ENCODE peak calls at places on chromosomes 12 and 14, in four cellular contexts. K, L, C and F are unnamed samples.
A peak's percentile ranks its signal among the peaks of the same experiment; 100 is the strongest.

GRCh38 chr12:108634225-108634795 is 616 bp upstream of the SELPLG start:
- DNase-seq in K (peak; percentile 53), L (no peak), C (no peak), F (no peak)

GRCh38 chr12:130420071-130420470 is 82.4 kb downstream of the PIWIL1 start:
- DNase-seq in K (no peak), L (no peak), C (no peak), F (no peak)

GRCh38 chr14:98249057-98249456 is 1022.9 kb downstream of the BCL11B start:
- DNase-seq in K (no peak), L (no peak), C (no peak), F (no peak)

GRCh38 chr14:34463598-34463961 is 1.5 kb upstream of the SPTSSA start:
- DNase-seq in K (no peak), L (no peak), C (no peak), F (no peak)

GRCh38 chr14:100093322-100093721 is 28.1 kb downstream of the EVL start:
- DNase-seq in K (no peak), L (no peak), C (no peak), F (no peak)

GRCh38 chr12:47819902-47820630 is at the start of gene HDAC7:
- DNase-seq in K (peak; percentile 94), L (peak; percentile 24), C (peak; percentile 62), F (no peak)

GRCh38 chr14:67666733-67667132 is 7.7 kb downstream of the VTI1B start:
- DNase-seq in K (no peak), L (no peak), C (no peak), F (no peak)

GRCh38 chr12:52915637-52916036 is 10.8 kb upstream of the KRT8 start:
- DNase-seq in K (no peak), L (no peak), C (no peak), F (no peak)

GRCh38 chr12:12661086-12661485 is 34.9 kb downstream of the GPR19 start:
- DNase-seq in K (no peak), L (no peak), C (no peak), F (no peak)

GRCh38 chr12:130981156-130981789 is 27.6 kb downstream of the ADGRD1 start:
- DNase-seq in K (no peak), L (no peak), C (no peak), F (no peak)

GRCh38 chr12:62032838-62033237 is 227.4 kb upstream of the USP15 start:
- DNase-seq in K (no peak), L (no peak), C (no peak), F (no peak)

GRCh38 chr12:3055712-3056467 is 21.3 kb upstream of the TSPAN9 start:
- DNase-seq in K (no peak), L (no peak), C (peak; percentile 80), F (no peak)

GRCh38 chr14:77989441-77989891 is 180.7 kb upstream of the NRXN3 start:
- DNase-seq in K (no peak), L (no peak), C (no peak), F (no peak)

GRCh38 chr12:120264511-120265202 is 873 bp downstream of the PXN start:
- DNase-seq in K (no peak), L (no peak), C (no peak), F (no peak)

GRCh38 chr14:101070540-101071492 is 167.3 kb upstream of the RTL1 start:
- DNase-seq in K (no peak), L (no peak), C (no peak), F (no peak)

GRCh38 chr14:59964251-59965007 is 44.5 kb downstream of the LRRC9 start:
- DNase-seq in K (no peak), L (no peak), C (no peak), F (no peak)

GRCh38 chr12:108773798-108774788 is 42.8 kb upstream of the CORO1C start:
- DNase-seq in K (no peak), L (no peak), C (peak; percentile 96), F (no peak)

GRCh38 chr12:54215990-54216579 is 27.3 kb upstream of the SMUG1 start:
- DNase-seq in K (peak; percentile 77), L (no peak), C (no peak), F (no peak)

GRCh38 chr14:50000215-50001145 is 107.6 kb downstream of the ARF6 start:
- DNase-seq in K (peak; percentile 36), L (peak; percentile 71), C (peak; percentile 36), F (no peak)

GRCh38 chr12:123271182-123271491 is 519 bp downstream of the CDK2AP1 start:
- DNase-seq in K (peak; percentile 82), L (no peak), C (peak; percentile 31), F (no peak)

GRCh38 chr12:91926810-91927209 is 218.8 kb downstream of the BTG1 start:
- DNase-seq in K (no peak), L (no peak), C (peak; percentile 23), F (peak; percentile 24)

GRCh38 chr12:43482311-43483085 is 69.5 kb downstream of the ADAMTS20 start:
- DNase-seq in K (no peak), L (no peak), C (no peak), F (no peak)

GRCh38 chr14:68941820-68942219 is 37.3 kb downstream of the ACTN1 start:
- DNase-seq in K (no peak), L (no peak), C (peak; percentile 88), F (no peak)

GRCh38 chr12:120822832-120823503 is 81.2 kb downstream of the SPPL3 start:
- DNase-seq in K (no peak), L (no peak), C (no peak), F (no peak)

GRCh38 chr14:105865266-105865903 is 339.0 kb downstream of the TMEM121 start:
- DNase-seq in K (no peak), L (no peak), C (no peak), F (no peak)

GRCh38 chr12:41932470-41932991 is 212.1 kb downstream of the GXYLT1 start:
- DNase-seq in K (peak; percentile 36), L (no peak), C (no peak), F (no peak)

GRCh38 chr14:99940064-99940463 is 125.2 kb upstream of the EVL start:
- DNase-seq in K (no peak), L (no peak), C (no peak), F (no peak)

GRCh38 chr12:123715151-123715676 is 3.1 kb downstream of the ATP6V0A2 start:
- DNase-seq in K (no peak), L (no peak), C (no peak), F (no peak)

GRCh38 chr14:60648169-60648933 is 926 bp downstream of the SIX1 start:
- DNase-seq in K (peak; percentile 43), L (no peak), C (no peak), F (no peak)

GRCh38 chr14:49566714-49567113 is 19.5 kb downstream of the RPS29 start:
- DNase-seq in K (no peak), L (no peak), C (no peak), F (no peak)

GRCh38 chr12:6092784-6093722 is 31.4 kb downstream of the VWF start:
- DNase-seq in K (no peak), L (peak; percentile 82), C (no peak), F (peak; percentile 90)

GRCh38 chr12:42625611-42626010 is 36.1 kb upstream of the PRICKLE1 start:
- DNase-seq in K (peak; percentile 3), L (no peak), C (no peak), F (no peak)

GRCh38 chr12:47721431-47721973 is 3.8 kb downstream of the ENDOU start:
- DNase-seq in K (no peak), L (no peak), C (no peak), F (no peak)

GRCh38 chr12:93852067-93852466 is 174.9 kb downstream of the CRADD start:
- DNase-seq in K (no peak), L (no peak), C (no peak), F (no peak)

DNA sequence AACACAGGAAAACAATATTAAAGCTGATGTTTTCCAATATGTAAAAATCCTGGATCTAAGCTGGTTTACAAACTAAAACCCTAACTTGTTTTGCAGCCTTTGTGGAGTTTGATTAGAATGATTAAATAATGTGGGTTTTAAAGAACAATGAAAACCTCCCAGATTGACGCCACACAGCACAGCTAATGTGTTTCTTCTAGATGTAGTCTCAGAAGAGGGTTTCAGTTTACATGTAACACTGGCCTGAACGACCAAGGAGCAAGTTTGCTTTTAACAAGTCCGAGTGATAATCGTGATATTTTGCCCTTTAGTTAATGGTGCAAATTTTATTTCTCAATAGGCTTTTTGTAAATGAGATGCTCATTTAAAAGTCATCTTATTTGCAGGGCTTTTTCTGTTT is 11.0 kb downstream of the HMGA2 start:
- DNase-seq in K (no peak), L (no peak), C (no peak), F (no peak)
- TF ChIP-seq POLR2AphosphoS5 in K (no peak), L (peak; percentile 55), C (no peak), F (no peak)

DNA sequence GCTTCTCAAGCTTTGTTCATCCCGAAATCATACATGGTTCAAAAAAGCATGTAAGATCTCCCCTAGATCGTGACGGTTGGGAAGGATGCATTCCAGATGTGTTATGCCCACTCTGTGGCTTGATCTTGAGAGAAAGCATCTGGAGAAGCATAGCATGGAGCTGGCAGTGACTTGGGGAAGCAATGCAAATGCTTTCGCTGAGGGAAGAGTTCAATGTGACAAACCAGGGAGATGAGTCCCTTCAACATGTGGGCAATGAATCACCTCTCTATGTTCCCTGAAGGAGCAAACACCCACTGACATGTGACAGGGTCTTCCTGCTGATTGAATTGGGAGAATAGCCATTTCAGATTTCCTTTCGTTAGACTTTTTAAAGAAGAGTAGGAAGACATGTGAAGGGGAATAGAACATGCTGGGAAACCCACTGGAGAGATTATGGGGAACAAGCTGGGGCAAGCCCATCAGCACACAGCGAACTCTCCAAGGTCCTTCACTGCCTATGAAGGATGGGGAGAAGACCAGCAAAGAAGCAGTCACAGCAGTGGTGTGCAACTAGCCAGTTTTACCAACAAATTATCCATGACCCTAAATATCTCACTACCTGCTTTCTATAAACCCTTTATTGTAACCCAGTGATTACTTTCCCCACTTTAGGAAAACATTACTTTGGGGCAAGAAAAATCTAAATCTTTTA is 35.1 kb downstream of the KITLG start:
- DNase-seq in K (no peak), L (no peak), C (no peak), F (no peak)
- TF ChIP-seq TCF7L2 in K (no peak), L (no peak), C (no peak), F (no peak)

GRCh38 chr14:51658441-51659173 is 6.9 kb downstream of the FRMD6 start:
- DNase-seq in K (no peak), L (no peak), C (no peak), F (no peak)
- H3K36me3 ChIP-seq in K (no peaks in the 10 kb centered on the region), L (no peaks in the 10 kb centered on the region), C (no peaks in the 10 kb centered on the region), F (no peaks in the 10 kb centered on the region)

GRCh38 chr12:14699923-14700322 is 3.5 kb upstream of the GUCY2C start:
- DNase-seq in K (no peak), L (no peak), C (no peak), F (no peak)
- TF ChIP-seq POLR2AphosphoS5 in K (no peak), L (no peak), C (no peak), F (no peak)